ENCODE peak calls at places on chromosomes 3 and 15, in six cellular contexts. M, U, T, H, L and A are unnamed samples.

GRCh38 chr15:30649952-30650929 is 24.3 kb downstream of the ARHGAP11B start:
- DNase-seq in M (no peak), U (no peak), T (no peak), H (no peak), L (no peak), A (peak; percentile 16)

GRCh38 chr3:50258979-50259378 is 10.0 kb upstream of the SEMA3B start:
- DNase-seq in M (no peak), U (no peak), T (no peak), H (no peak), L (no peak), A (no peak)

GRCh38 chr3:5214352-5214751 is 26.8 kb downstream of the EDEM1 start:
- DNase-seq in M (no peak), U (no peak), T (no peak), H (no peak), L (no peak), A (no peak)

GRCh38 chr3:66338927-66339326 is 118.1 kb downstream of the SLC25A26 start:
- DNase-seq in M (no peak), U (peak; percentile 78), T (no peak), H (no peak), L (no peak), A (peak; percentile 13)

GRCh38 chr3:7207092-7207491 is 346.2 kb downstream of the GRM7 start:
- DNase-seq in M (no peak), U (no peak), T (no peak), H (no peak), L (no peak), A (no peak)

GRCh38 chr3:124887177-124887995 is at the start of gene ITGB5:
- DNase-seq in M (peak; percentile 90), U (peak; percentile 79), T (peak; percentile 84), H (no peak), L (peak; percentile 67), A (peak; percentile 83)

GRCh38 chr15:37246856-37247255 is 146.5 kb upstream of the MEIS2 start:
- DNase-seq in M (no peak), U (no peak), T (no peak), H (no peak), L (no peak), A (no peak)

GRCh38 chr15:67806539-67806935 is 18.8 kb upstream of the SKOR1 start:
- DNase-seq in M (no peak), U (no peak), T (no peak), H (no peak), L (peak; percentile 30), A (no peak)

GRCh38 chr3:12679468-12679867 is 15.6 kb upstream of the RAF1 start:
- DNase-seq in M (no peak), U (peak; percentile 68), T (no peak), H (no peak), L (no peak), A (peak; percentile 42)

GRCh38 chr3:138367912-138368311 is 19.5 kb downstream of the MRAS start:
- DNase-seq in M (no peak), U (peak; percentile 45), T (no peak), H (no peak), L (no peak), A (peak; percentile 26)

GRCh38 chr15:37765809-37766208 is 168.6 kb upstream of the TMCO5A start:
- DNase-seq in M (no peak), U (peak; percentile 5), T (no peak), H (no peak), L (no peak), A (peak; percentile 22)

GRCh38 chr3:45241206-45241605 is 15.1 kb upstream of the TMEM158 start:
- DNase-seq in M (no peak), U (no peak), T (no peak), H (no peak), L (no peak), A (no peak)

GRCh38 chr15:47358876-47359275 is 358.4 kb upstream of the SEMA6D start:
- DNase-seq in M (no peak), U (no peak), T (no peak), H (no peak), L (no peak), A (no peak)

GRCh38 chr15:48962662-48963523 is 826 bp downstream of the SHC4 start:
- DNase-seq in M (peak; percentile 58), U (peak; percentile 54), T (no peak), H (no peak), L (peak; percentile 59), A (peak; percentile 59)

GRCh38 chr3:95356764-95357501 is 1294.1 kb downstream of the NSUN3 start:
- DNase-seq in M (no peak), U (no peak), T (no peak), H (no peak), L (no peak), A (no peak)

GRCh38 chr3:130658666-130659065 is 88.0 kb downstream of the PIK3R4 start:
- DNase-seq in M (no peak), U (peak; percentile 73), T (no peak), H (no peak), L (no peak), A (peak; percentile 47)
- TF ChIP-seq CTCF in M (no peak), U (no peak), T (no peak), H (no peak), L (no peak), A (no peak)

GRCh38 chr3:10195692-10196091 is 31.0 kb downstream of the IRAK2 start:
- DNase-seq in M (no peak), U (no peak), T (no peak), H (no peak), L (no peak), A (no peak)
- TF ChIP-seq CTCF in M (no peak), U (no peak), T (no peak), H (no peak), L (no peak), A (no peak)

GRCh38 chr3:192825191-192825590 is 92.5 kb downstream of the MB21D2 start:
- DNase-seq in M (no peak), U (peak; percentile 68), T (no peak), H (no peak), L (no peak), A (peak; percentile 71)

GRCh38 chr3:192824313-192824712 is 93.3 kb downstream of the MB21D2 start:
- DNase-seq in M (no peak), U (no peak), T (no peak), H (no peak), L (no peak), A (no peak)

GRCh38 chr3:192827208-192827607 is 90.4 kb downstream of the MB21D2 start:
- DNase-seq in M (no peak), U (peak; percentile 60), T (no peak), H (no peak), L (no peak), A (no peak)

GRCh38 chr3:192827863-192828594 is 89.6 kb downstream of the MB21D2 start:
- DNase-seq in M (no peak), U (no peak), T (no peak), H (no peak), L (no peak), A (no peak)

DNA sequence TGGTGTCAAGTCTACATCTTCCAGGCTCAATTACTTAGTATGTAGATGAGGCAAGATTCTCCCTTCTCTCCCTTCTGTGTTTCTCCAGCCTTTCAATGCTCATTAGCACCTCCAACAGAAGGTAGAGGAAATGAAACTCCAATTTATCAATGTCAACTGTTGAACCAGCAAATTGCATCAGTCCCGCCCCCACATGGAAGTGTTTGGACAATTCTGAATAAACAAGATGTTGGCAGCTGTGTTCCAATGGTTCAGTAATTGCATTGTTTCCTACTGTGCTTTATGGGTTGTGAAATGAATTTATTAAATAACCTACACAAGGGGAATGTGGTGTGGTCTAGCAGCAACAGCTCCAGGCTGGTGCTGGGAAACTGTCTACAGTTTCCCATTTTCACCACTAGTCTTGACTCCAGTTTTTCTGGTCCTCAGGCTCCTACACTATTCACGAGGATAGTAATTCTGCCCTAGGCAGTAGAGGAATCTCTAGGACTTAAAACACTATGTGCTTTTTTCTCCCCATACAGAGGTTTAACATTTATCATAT is 91.9 kb downstream of the MB21D2 start:
- DNase-seq in M (no peak), U (peak; percentile 67), T (no peak), H (no peak), L (no peak), A (peak; percentile 88)
- TF ChIP-seq CTCF in M (peak; percentile 14), U (no peak), T (peak; percentile 56), H (no peak), L (peak; percentile 49), A (peak; percentile 33)

GRCh38 chr3:147120029-147120428 is 286.3 kb downstream of the ZIC4 start:
- DNase-seq in M (peak; percentile 3), U (peak; percentile 26), T (no peak), H (no peak), L (no peak), A (peak; percentile 29)
- TF ChIP-seq CTCF in M (peak; percentile 48), U (peak; percentile 47), T (peak; percentile 76), H (no peak), L (peak; percentile 62), A (peak; percentile 41)

GRCh38 chr15:87120555-87120954 is 1040.9 kb downstream of the AGBL1 start:
- DNase-seq in M (no peak), U (no peak), T (no peak), H (no peak), L (no peak), A (no peak)

GRCh38 chr15:87118424-87118823 is 1038.8 kb downstream of the AGBL1 start:
- DNase-seq in M (peak; percentile 11), U (peak; percentile 16), T (no peak), H (no peak), L (no peak), A (no peak)

GRCh38 chr15:87121357-87121756 is 1041.7 kb downstream of the AGBL1 start:
- DNase-seq in M (no peak), U (peak; percentile 24), T (no peak), H (no peak), L (no peak), A (no peak)

GRCh38 chr15:87115795-87116194 is 1036.1 kb downstream of the AGBL1 start:
- DNase-seq in M (no peak), U (no peak), T (no peak), H (no peak), L (no peak), A (no peak)
- TF ChIP-seq CTCF in M (no peak), U (no peak), T (no peak), H (no peak), L (no peak), A (no peak)

DNA sequence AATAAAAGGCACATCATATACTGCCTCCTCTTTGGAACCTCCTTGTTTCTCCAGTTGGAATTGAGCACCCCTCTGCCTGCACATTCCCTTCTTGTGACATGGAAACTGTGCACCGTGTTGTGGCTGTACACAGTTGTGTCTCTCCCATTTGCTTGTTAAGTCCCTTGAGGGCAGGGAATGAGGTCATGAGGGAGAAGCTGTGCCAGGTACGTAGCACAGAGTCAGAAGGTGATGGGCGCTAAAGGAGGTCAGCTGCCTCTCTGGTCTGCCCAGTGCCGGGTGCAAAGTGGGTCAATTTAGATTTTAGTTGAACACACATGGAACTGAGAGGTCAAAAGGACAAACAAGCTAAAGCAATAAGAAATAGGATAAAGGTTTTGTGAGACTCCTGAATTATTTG is 124.4 kb downstream of the FAM43A start:
- DNase-seq in M (no peak), U (no peak), T (no peak), H (no peak), L (no peak), A (no peak)
- TF ChIP-seq CTCF in M (no peak), U (no peak), T (no peak), H (no peak), L (no peak), A (no peak)